ENCODE peak calls at places on chromosomes 7 and 10, in five cellular contexts. One of them, this sample, is unnamed.

GRCh38 chr7:156684661-156685060 is 44.1 kb downstream of the RNF32 start:
- DNase-seq in substantia nigra: no peak
- DNase-seq in GM23338: no peak
- DNase-seq in activated effector memory CD4-positive, alpha-beta T cell treated with anti-CD3 and anti-CD28 coated beads, Interleukin-2, amount 50 U/mL, for 16 hours: no peak
- DNase-seq in hippocampal formation: no peak
- DNase-seq in this sample: no peak

GRCh38 chr7:41097501-41097900 is 605.4 kb downstream of the INHBA start:
- DNase-seq in GM23338: no peak
- DNase-seq in hippocampal formation: no peak
- DNase-seq in substantia nigra: no peak
- DNase-seq in activated effector memory CD4-positive, alpha-beta T cell treated with anti-CD3 and anti-CD28 coated beads, Interleukin-2, amount 50 U/mL, for 16 hours: no peak
- DNase-seq in this sample: no peak

GRCh38 chr10:126618466-126618865 is 52.0 kb downstream of the C10orf90 start:
- DNase-seq in hippocampal formation: no peak
- DNase-seq in GM23338: no peak
- DNase-seq in activated effector memory CD4-positive, alpha-beta T cell treated with anti-CD3 and anti-CD28 coated beads, Interleukin-2, amount 50 U/mL, for 16 hours: no peak
- DNase-seq in substantia nigra: no peak
- DNase-seq in this sample: no peak

GRCh38 chr10:86450806-86451603 is 70.6 kb downstream of the WAPL start:
- DNase-seq in GM23338: no peak
- DNase-seq in activated effector memory CD4-positive, alpha-beta T cell treated with anti-CD3 and anti-CD28 coated beads, Interleukin-2, amount 50 U/mL, for 16 hours: no peak
- DNase-seq in hippocampal formation: no peak
- DNase-seq in substantia nigra: no peak
- DNase-seq in this sample: no peak

GRCh38 chr7:36931892-36932291 is 207.6 kb upstream of the AOAH start:
- DNase-seq in activated effector memory CD4-positive, alpha-beta T cell treated with anti-CD3 and anti-CD28 coated beads, Interleukin-2, amount 50 U/mL, for 16 hours: no peak
- DNase-seq in hippocampal formation: no peak
- DNase-seq in substantia nigra: no peak
- DNase-seq in GM23338: no peak
- DNase-seq in this sample: no peak

GRCh38 chr7:2530076-2530967 is 10.7 kb downstream of the LFNG start:
- DNase-seq in activated effector memory CD4-positive, alpha-beta T cell treated with anti-CD3 and anti-CD28 coated beads, Interleukin-2, amount 50 U/mL, for 16 hours: peak; percentile 90
- DNase-seq in substantia nigra: no peak
- DNase-seq in GM23338: no peak
- DNase-seq in hippocampal formation: no peak
- DNase-seq in this sample: no peak

GRCh38 chr10:118106426-118106825 is 59.7 kb upstream of the RAB11FIP2 start:
- DNase-seq in hippocampal formation: no peak
- DNase-seq in activated effector memory CD4-positive, alpha-beta T cell treated with anti-CD3 and anti-CD28 coated beads, Interleukin-2, amount 50 U/mL, for 16 hours: no peak
- DNase-seq in GM23338: peak; percentile 60
- DNase-seq in substantia nigra: no peak
- DNase-seq in this sample: no peak

GRCh38 chr7:131638641-131639430 is 82.4 kb upstream of the PODXL start:
- DNase-seq in GM23338: no peak
- DNase-seq in hippocampal formation: no peak
- DNase-seq in activated effector memory CD4-positive, alpha-beta T cell treated with anti-CD3 and anti-CD28 coated beads, Interleukin-2, amount 50 U/mL, for 16 hours: no peak
- DNase-seq in substantia nigra: no peak
- DNase-seq in this sample: no peak

This sample was measured in hypothalamus.